ENCODE peak calls at places on chromosome 16, in nine cellular contexts. One of them, this sample, is unnamed.

GRCh38 chr16:88923926-88924833 is 52.8 kb downstream of the CBFA2T3 start:
- DNase-seq in GM23338: peak
- DNase-seq in AG04450: no peak
- DNase-seq in neuronal stem cell: no peak
- DNase-seq in SK-N-SH: no peak
- DNase-seq in CD8-positive, alpha-beta memory T cell: no peak
- DNase-seq in Panc1: no peak
- DNase-seq in caudate nucleus: no peak
- DNase-seq in kidney: no peak
- DNase-seq in this sample: no peak

GRCh38 chr16:20811889-20812439 is 5.6 kb downstream of the REXO5 start:
- DNase-seq in GM23338: no peak
- DNase-seq in AG04450: no peak
- DNase-seq in neuronal stem cell: no peak
- DNase-seq in SK-N-SH: no peak
- DNase-seq in CD8-positive, alpha-beta memory T cell: no peak
- DNase-seq in Panc1: no peak
- DNase-seq in caudate nucleus: no peak
- DNase-seq in kidney: no peak
- DNase-seq in this sample: no peak

GRCh38 chr16:8847623-8848022 is 21.2 kb downstream of the CARHSP1 start:
- DNase-seq in GM23338: no peak
- DNase-seq in AG04450: no peak
- DNase-seq in neuronal stem cell: no peak
- DNase-seq in SK-N-SH: peak
- DNase-seq in CD8-positive, alpha-beta memory T cell: no peak
- DNase-seq in Panc1: no peak
- DNase-seq in caudate nucleus: no peak
- DNase-seq in kidney: peak
- DNase-seq in this sample: no peak

GRCh38 chr16:78437352-78437968 is 338.0 kb downstream of the WWOX start:
- DNase-seq in GM23338: peak
- DNase-seq in AG04450: no peak
- DNase-seq in neuronal stem cell: peak
- DNase-seq in SK-N-SH: peak
- DNase-seq in CD8-positive, alpha-beta memory T cell: no peak
- DNase-seq in Panc1: peak
- DNase-seq in caudate nucleus: no peak
- DNase-seq in kidney: no peak
- DNase-seq in this sample: no peak

GRCh38 chr16:86072328-86073102 is 173.6 kb downstream of the IRF8 start:
- DNase-seq in GM23338: peak
- DNase-seq in AG04450: peak
- DNase-seq in neuronal stem cell: peak
- DNase-seq in SK-N-SH: peak
- DNase-seq in CD8-positive, alpha-beta memory T cell: no peak
- DNase-seq in Panc1: peak
- DNase-seq in caudate nucleus: no peak
- DNase-seq in kidney: peak
- DNase-seq in this sample: no peak

GRCh38 chr16:19582050-19582784 is 26.7 kb downstream of the VPS35L start:
- DNase-seq in GM23338: no peak
- DNase-seq in AG04450: no peak
- DNase-seq in neuronal stem cell: no peak
- DNase-seq in SK-N-SH: no peak
- DNase-seq in CD8-positive, alpha-beta memory T cell: no peak
- DNase-seq in Panc1: no peak
- DNase-seq in caudate nucleus: no peak
- DNase-seq in kidney: no peak
- DNase-seq in this sample: no peak

GRCh38 chr16:67015317-67015731 is 13.6 kb upstream of the CBFB start:
- DNase-seq in GM23338: no peak
- DNase-seq in AG04450: no peak
- DNase-seq in neuronal stem cell: no peak
- DNase-seq in SK-N-SH: no peak
- DNase-seq in CD8-positive, alpha-beta memory T cell: no peak
- DNase-seq in Panc1: no peak
- DNase-seq in caudate nucleus: no peak
- DNase-seq in kidney: peak
- DNase-seq in this sample: no peak

GRCh38 chr16:82263456-82264159 is 93.6 kb upstream of the MPHOSPH6 start:
- DNase-seq in GM23338: peak
- DNase-seq in AG04450: peak
- DNase-seq in neuronal stem cell: peak
- DNase-seq in SK-N-SH: peak
- DNase-seq in CD8-positive, alpha-beta memory T cell: peak
- DNase-seq in Panc1: peak
- DNase-seq in caudate nucleus: peak
- DNase-seq in kidney: no peak
- DNase-seq in this sample: no peak

GRCh38 chr16:1678500-1679098 is 520 bp downstream of the JPT2 start:
- DNase-seq in GM23338: peak
- DNase-seq in AG04450: no peak
- DNase-seq in neuronal stem cell: peak
- DNase-seq in SK-N-SH: no peak
- DNase-seq in CD8-positive, alpha-beta memory T cell: peak
- DNase-seq in Panc1: no peak
- DNase-seq in caudate nucleus: peak
- DNase-seq in kidney: peak
- DNase-seq in this sample: no peak
- H3K27ac ChIP-seq in GM23338: no peak
- H3K27ac ChIP-seq in AG04450: peak
- H3K27ac ChIP-seq in neuronal stem cell: peak
- H3K27ac ChIP-seq in SK-N-SH: peak
- H3K27ac ChIP-seq in CD8-positive, alpha-beta memory T cell: peak
- H3K27ac ChIP-seq in Panc1: peak
- H3K27ac ChIP-seq in caudate nucleus: no peak
- H3K27ac ChIP-seq in kidney: no peak
- H3K27ac ChIP-seq in this sample: peak

DNA sequence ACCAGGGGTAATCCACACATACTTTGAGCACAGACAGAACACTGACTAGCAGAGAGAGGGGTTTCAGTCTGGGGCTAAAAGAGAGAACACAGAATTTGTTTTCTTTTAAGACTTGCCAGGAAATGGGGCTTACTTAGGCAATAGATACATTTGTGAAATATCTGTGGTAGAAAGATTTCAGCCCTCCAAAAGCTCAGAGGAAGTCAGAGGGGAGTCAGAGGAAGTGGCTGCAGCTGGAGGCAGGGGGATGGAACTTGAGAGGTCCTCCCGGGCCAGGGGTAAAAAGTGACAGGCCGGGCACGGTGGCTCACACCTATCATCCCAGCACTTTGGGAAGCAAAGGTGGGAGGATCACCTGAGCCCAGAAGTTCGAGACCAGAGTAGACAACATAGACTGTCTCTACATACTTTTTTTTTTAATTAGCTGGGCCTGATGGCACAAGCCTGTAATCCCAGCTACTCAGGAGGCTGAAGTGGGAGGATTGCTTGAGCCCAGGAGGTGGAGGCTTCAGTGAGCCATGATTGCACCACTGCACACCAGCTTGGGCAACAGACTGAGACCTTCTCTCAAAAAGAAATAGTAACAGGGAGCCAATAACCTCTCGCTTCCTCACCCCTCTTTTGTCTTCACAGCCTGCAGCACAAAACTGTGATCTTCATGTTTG is 49.9 kb downstream of the NLRC5 start:
- DNase-seq in GM23338: no peak
- DNase-seq in AG04450: peak
- DNase-seq in neuronal stem cell: no peak
- DNase-seq in SK-N-SH: no peak
- DNase-seq in CD8-positive, alpha-beta memory T cell: peak
- DNase-seq in Panc1: no peak
- DNase-seq in caudate nucleus: no peak
- DNase-seq in kidney: no peak
- DNase-seq in this sample: no peak
- H3K27ac ChIP-seq in GM23338: no peak
- H3K27ac ChIP-seq in AG04450: peak
- H3K27ac ChIP-seq in neuronal stem cell: no peak
- H3K27ac ChIP-seq in SK-N-SH: no peak
- H3K27ac ChIP-seq in CD8-positive, alpha-beta memory T cell: no peak
- H3K27ac ChIP-seq in Panc1: no peak
- H3K27ac ChIP-seq in caudate nucleus: no peak
- H3K27ac ChIP-seq in kidney: no peak
- H3K27ac ChIP-seq in this sample: no peak

GRCh38 chr16:54936979-54937672 is 6.5 kb downstream of the IRX5 start:
- DNase-seq in GM23338: peak
- DNase-seq in AG04450: no peak
- DNase-seq in neuronal stem cell: peak
- DNase-seq in SK-N-SH: no peak
- DNase-seq in CD8-positive, alpha-beta memory T cell: no peak
- DNase-seq in Panc1: no peak
- DNase-seq in caudate nucleus: no peak
- DNase-seq in kidney: peak
- DNase-seq in this sample: no peak
- H3K27ac ChIP-seq in GM23338: no peak
- H3K27ac ChIP-seq in AG04450: no peak
- H3K27ac ChIP-seq in neuronal stem cell: no peak
- H3K27ac ChIP-seq in SK-N-SH: no peak
- H3K27ac ChIP-seq in CD8-positive, alpha-beta memory T cell: no peak
- H3K27ac ChIP-seq in Panc1: no peak
- H3K27ac ChIP-seq in caudate nucleus: no peak
- H3K27ac ChIP-seq in kidney: no peak
- H3K27ac ChIP-seq in this sample: peak

GRCh38 chr16:14088155-14088753 is 17.1 kb downstream of the MRTFB start:
- DNase-seq in GM23338: no peak
- DNase-seq in AG04450: no peak
- DNase-seq in neuronal stem cell: no peak
- DNase-seq in SK-N-SH: no peak
- DNase-seq in CD8-positive, alpha-beta memory T cell: no peak
- DNase-seq in Panc1: no peak
- DNase-seq in caudate nucleus: no peak
- DNase-seq in kidney: no peak
- DNase-seq in this sample: no peak
- H3K27ac ChIP-seq in GM23338: no peak
- H3K27ac ChIP-seq in AG04450: no peak
- H3K27ac ChIP-seq in neuronal stem cell: no peak
- H3K27ac ChIP-seq in SK-N-SH: no peak
- H3K27ac ChIP-seq in CD8-positive, alpha-beta memory T cell: no peak
- H3K27ac ChIP-seq in Panc1: no peak
- H3K27ac ChIP-seq in caudate nucleus: peak
- H3K27ac ChIP-seq in kidney: no peak
- H3K27ac ChIP-seq in this sample: peak

DNA sequence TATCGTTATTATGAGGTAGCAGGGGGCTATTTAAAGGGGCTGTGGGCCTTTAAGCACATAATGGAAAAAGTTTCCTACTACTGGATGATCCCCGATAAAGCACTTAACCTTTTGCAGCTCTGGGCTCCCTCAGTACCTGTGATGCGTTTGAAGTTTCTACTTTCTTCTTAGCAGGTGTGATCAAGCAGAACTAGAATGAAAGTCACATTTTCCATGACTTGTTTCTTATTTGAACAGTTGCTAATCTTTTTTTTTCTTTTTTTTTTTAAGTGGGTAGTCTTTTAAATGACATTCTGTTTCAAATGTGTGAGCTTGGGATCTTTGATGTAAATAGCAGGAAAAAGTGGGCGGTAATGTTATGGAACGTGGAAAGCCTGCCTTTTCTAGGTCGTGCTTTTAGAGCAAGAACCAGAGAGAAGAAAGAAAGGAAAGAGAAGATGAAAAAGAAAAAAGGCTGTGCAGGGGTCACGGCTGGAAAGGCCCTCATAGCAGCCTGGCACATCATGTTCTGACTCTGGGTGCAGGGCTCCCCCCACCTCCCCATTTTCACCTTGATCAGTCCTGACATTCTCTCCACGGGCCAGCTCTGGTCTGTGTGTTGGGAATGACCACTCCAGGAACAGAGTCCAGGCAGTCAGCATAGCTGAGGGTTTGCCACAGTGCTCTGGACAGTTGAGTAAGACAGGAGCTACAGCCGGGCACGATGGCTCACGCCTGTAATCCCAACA is 150.6 kb downstream of the CLEC16A start:
- DNase-seq in GM23338: no peak
- DNase-seq in AG04450: no peak
- DNase-seq in neuronal stem cell: no peak
- DNase-seq in SK-N-SH: no peak
- DNase-seq in CD8-positive, alpha-beta memory T cell: no peak
- DNase-seq in Panc1: no peak
- DNase-seq in caudate nucleus: no peak
- DNase-seq in kidney: no peak
- DNase-seq in this sample: no peak
- H3K27ac ChIP-seq in GM23338: no peak
- H3K27ac ChIP-seq in AG04450: peak
- H3K27ac ChIP-seq in neuronal stem cell: no peak
- H3K27ac ChIP-seq in SK-N-SH: no peak
- H3K27ac ChIP-seq in CD8-positive, alpha-beta memory T cell: no peak
- H3K27ac ChIP-seq in Panc1: no peak
- H3K27ac ChIP-seq in caudate nucleus: no peak
- H3K27ac ChIP-seq in kidney: peak
- H3K27ac ChIP-seq in this sample: peak

GRCh38 chr16:53937068-53937614 is 233.2 kb downstream of the FTO start:
- DNase-seq in GM23338: no peak
- DNase-seq in AG04450: no peak
- DNase-seq in neuronal stem cell: peak
- DNase-seq in SK-N-SH: no peak
- DNase-seq in CD8-positive, alpha-beta memory T cell: no peak
- DNase-seq in Panc1: no peak
- DNase-seq in caudate nucleus: no peak
- DNase-seq in kidney: no peak
- DNase-seq in this sample: no peak
- H3K27ac ChIP-seq in GM23338: no peak
- H3K27ac ChIP-seq in AG04450: no peak
- H3K27ac ChIP-seq in neuronal stem cell: peak
- H3K27ac ChIP-seq in SK-N-SH: no peak
- H3K27ac ChIP-seq in CD8-positive, alpha-beta memory T cell: no peak
- H3K27ac ChIP-seq in Panc1: no peak
- H3K27ac ChIP-seq in caudate nucleus: no peak
- H3K27ac ChIP-seq in kidney: no peak
- H3K27ac ChIP-seq in this sample: no peak

DNA sequence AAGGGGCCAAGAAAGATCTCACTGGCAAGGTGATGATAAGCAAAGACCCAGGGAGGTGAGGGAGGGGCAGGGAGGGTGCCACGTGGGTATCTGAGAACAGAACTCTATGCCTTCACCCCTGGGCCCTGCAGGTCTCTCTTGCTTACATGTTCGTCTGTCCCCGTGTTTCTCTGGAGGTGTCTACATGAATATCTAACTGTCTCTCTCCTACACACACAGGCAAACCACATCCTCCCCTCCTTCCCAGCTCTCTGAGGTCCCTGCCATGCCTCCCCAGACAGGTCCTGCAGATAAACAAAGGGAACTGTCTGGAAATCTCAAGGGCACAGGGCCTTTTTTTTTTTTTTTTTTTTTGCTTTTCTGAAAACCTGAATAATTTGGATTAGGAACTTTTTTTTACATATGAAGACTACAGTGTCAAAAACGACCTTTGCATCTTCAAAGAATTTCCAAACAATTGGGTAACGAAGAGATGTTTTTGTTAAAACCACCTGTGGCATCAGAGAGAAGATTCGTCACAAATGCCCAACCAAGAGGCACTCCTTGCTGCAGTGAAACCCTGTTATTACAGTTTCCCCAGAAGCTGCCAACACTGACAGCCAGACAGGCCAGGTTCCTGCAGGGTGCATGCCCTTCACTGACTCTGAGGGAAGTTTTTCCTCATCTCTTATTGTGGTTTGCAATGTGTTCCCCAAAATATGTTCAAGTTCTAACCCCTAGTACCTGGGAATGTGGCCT is 17.8 kb downstream of the PLLP start:
- DNase-seq in GM23338: no peak
- DNase-seq in AG04450: no peak
- DNase-seq in neuronal stem cell: no peak
- DNase-seq in SK-N-SH: peak
- DNase-seq in CD8-positive, alpha-beta memory T cell: peak
- DNase-seq in Panc1: no peak
- DNase-seq in caudate nucleus: no peak
- DNase-seq in kidney: peak
- DNase-seq in this sample: no peak
- H3K27ac ChIP-seq in GM23338: no peak
- H3K27ac ChIP-seq in AG04450: no peak
- H3K27ac ChIP-seq in neuronal stem cell: no peak
- H3K27ac ChIP-seq in SK-N-SH: no peak
- H3K27ac ChIP-seq in CD8-positive, alpha-beta memory T cell: peak
- H3K27ac ChIP-seq in Panc1: no peak
- H3K27ac ChIP-seq in caudate nucleus: peak
- H3K27ac ChIP-seq in kidney: peak
- H3K27ac ChIP-seq in this sample: peak